ENCODE peak calls at places on chromosome 14, in five cellular contexts. One of them, this sample, is unnamed.

GRCh38 chr14:99679543-99679942 is 4.6 kb upstream of the CYP46A1 start:
- DNase-seq in right atrium auricular region: no peak
- DNase-seq in nephron progenitor cell: no peak
- DNase-seq in lower leg skin: no peak
- DNase-seq in GM13977: no peak
- DNase-seq in this sample: no peak

GRCh38 chr14:65446159-65446558 is 33.6 kb downstream of the FUT8 start:
- DNase-seq in nephron progenitor cell: no peak
- DNase-seq in lower leg skin: no peak
- DNase-seq in right atrium auricular region: no peak
- DNase-seq in GM13977: no peak
- DNase-seq in this sample: no peak

GRCh38 chr14:99671230-99672224 is 12.6 kb upstream of the CYP46A1 start:
- DNase-seq in nephron progenitor cell: no peak
- DNase-seq in GM13977: no peak
- DNase-seq in right atrium auricular region: no peak
- DNase-seq in lower leg skin: no peak
- DNase-seq in this sample: no peak

GRCh38 chr14:51938137-51938536 is 51.2 kb upstream of the RTRAF start:
- DNase-seq in GM13977: no peak
- DNase-seq in nephron progenitor cell: no peak
- DNase-seq in lower leg skin: no peak
- DNase-seq in right atrium auricular region: no peak
- DNase-seq in this sample: no peak

GRCh38 chr14:72443991-72444431 is 449.9 kb downstream of the DPF3 start:
- DNase-seq in right atrium auricular region: no peak
- DNase-seq in lower leg skin: no peak
- DNase-seq in nephron progenitor cell: no peak
- DNase-seq in GM13977: peak
- DNase-seq in this sample: no peak

GRCh38 chr14:104214819-104215218 is 76.4 kb downstream of the KIF26A start:
- DNase-seq in lower leg skin: no peak
- DNase-seq in GM13977: no peak
- DNase-seq in nephron progenitor cell: no peak
- DNase-seq in right atrium auricular region: no peak
- DNase-seq in this sample: no peak

GRCh38 chr14:61438860-61439765 is 117.7 kb downstream of the PRKCH start:
- DNase-seq in GM13977: peak
- DNase-seq in nephron progenitor cell: no peak
- DNase-seq in lower leg skin: peak
- DNase-seq in right atrium auricular region: peak
- DNase-seq in this sample: no peak

GRCh38 chr14:53542692-53543091 is 389.6 kb upstream of the DDHD1 start:
- DNase-seq in nephron progenitor cell: no peak
- DNase-seq in right atrium auricular region: no peak
- DNase-seq in GM13977: no peak
- DNase-seq in lower leg skin: no peak
- DNase-seq in this sample: no peak

GRCh38 chr14:33754264-33754663 is 196.6 kb downstream of the EGLN3 start:
- DNase-seq in lower leg skin: no peak
- DNase-seq in right atrium auricular region: no peak
- DNase-seq in nephron progenitor cell: no peak
- DNase-seq in GM13977: no peak
- DNase-seq in this sample: no peak

GRCh38 chr14:74863274-74863673 is 12.7 kb downstream of the PROX2 start:
- DNase-seq in nephron progenitor cell: no peak
- DNase-seq in GM13977: no peak
- DNase-seq in right atrium auricular region: no peak
- DNase-seq in lower leg skin: no peak
- DNase-seq in this sample: no peak

GRCh38 chr14:74763803-74764531 is 851 bp downstream of the YLPM1 start:
- DNase-seq in right atrium auricular region: no peak
- DNase-seq in GM13977: no peak
- DNase-seq in nephron progenitor cell: peak
- DNase-seq in lower leg skin: peak
- DNase-seq in this sample: no peak

GRCh38 chr14:99655521-99655920 is 10.6 kb downstream of the HHIPL1 start:
- DNase-seq in nephron progenitor cell: no peak
- DNase-seq in lower leg skin: no peak
- DNase-seq in GM13977: no peak
- DNase-seq in right atrium auricular region: no peak
- DNase-seq in this sample: no peak

GRCh38 chr14:78141590-78141989 is 28.6 kb upstream of the NRXN3 start:
- DNase-seq in GM13977: no peak
- DNase-seq in lower leg skin: no peak
- DNase-seq in nephron progenitor cell: no peak
- DNase-seq in right atrium auricular region: no peak
- DNase-seq in this sample: no peak
- TF ChIP-seq CTCF in GM13977: no peak
- TF ChIP-seq CTCF in lower leg skin: no peak
- TF ChIP-seq CTCF in nephron progenitor cell: no peak
- TF ChIP-seq CTCF in right atrium auricular region: no peak
- TF ChIP-seq CTCF in this sample: no peak

DNA sequence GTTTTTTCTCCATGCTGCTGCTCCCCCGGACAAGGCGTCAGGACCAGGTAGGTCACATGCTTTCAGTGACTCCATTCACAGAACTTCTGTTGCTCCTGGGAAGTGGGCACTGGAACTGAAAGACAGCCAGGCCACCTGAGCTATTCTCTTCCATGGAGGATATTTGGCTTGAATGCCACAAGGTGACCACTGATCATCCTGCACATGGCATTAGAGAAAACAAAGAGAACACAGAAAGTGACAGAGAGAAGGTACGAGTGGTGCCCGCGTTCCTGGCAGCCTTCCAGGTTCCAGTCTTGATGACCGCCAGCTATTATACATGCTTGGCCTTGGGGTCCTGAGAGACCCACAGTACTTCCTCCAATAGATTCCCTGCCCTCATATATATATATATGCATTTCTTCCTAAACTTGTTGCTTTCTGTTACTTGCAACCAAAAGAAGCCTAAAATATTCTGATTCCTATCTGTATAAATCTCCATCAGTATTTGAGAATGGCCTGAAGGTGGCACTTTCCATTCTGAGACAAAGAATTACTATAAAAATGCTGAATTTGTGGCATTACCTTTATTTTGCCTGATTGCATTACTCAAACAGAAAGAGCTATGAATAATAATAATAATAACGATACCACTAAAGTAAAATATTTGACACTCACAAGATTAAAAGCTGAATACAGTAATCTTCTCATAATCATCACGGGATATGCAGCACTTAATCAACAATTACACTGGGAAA is 174.9 kb downstream of the FOXN3 start:
- DNase-seq in lower leg skin: no peak
- DNase-seq in GM13977: no peak
- DNase-seq in nephron progenitor cell: no peak
- DNase-seq in right atrium auricular region: no peak
- DNase-seq in this sample: no peak
- TF ChIP-seq CTCF in lower leg skin: no peak
- TF ChIP-seq CTCF in GM13977: no peak
- TF ChIP-seq CTCF in nephron progenitor cell: no peak
- TF ChIP-seq CTCF in right atrium auricular region: no peak
- TF ChIP-seq CTCF in this sample: no peak

DNA sequence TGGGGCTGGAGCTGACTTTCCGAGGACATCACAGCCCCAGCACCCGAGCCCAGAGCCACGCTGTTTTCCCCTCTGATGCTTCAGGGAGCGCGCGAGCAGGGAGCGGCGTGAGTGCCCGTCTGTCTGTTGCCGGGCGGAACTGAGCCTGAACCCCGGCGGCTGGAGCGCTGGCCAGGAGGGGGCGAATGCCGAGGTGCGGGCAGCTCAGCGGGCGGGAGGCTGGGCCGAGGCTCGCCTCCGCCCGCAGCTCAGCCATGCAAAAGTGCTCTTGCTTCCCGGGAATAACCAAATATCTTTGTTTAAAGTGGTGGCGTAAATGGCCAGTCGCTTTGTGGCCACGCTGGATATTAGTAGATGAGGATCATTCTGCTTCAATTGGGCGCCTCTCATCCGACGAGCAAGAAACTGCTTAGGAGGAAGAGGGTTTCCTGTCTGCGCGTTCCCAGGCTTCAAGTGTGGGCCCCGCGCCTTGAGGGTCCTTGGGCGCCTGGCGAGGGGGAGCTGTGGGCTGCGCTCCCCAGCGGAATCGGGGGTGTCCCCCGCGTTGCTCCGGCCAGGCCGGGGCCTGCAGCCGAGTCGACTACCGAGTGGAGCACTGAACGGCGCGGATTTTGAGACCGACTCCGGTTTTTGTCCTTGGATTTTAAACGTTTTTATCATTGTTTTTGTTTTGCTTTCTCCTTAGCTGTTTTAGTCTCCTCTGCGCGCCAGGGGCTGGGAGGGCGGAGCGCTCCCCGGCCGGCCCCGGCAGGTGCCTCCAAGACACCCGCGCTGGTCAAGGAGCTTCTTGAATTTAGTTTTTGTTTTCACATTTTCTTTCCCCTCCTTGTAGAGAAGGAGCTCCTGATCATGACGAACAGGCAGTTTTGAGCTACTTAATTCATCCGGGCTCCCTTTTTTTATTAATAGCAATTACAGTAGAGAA is 831 bp upstream of the NKX2-1 start:
- DNase-seq in nephron progenitor cell: peak
- DNase-seq in lower leg skin: no peak
- DNase-seq in right atrium auricular region: no peak
- DNase-seq in GM13977: peak
- DNase-seq in this sample: no peak
- TF ChIP-seq CTCF in nephron progenitor cell: peak
- TF ChIP-seq CTCF in lower leg skin: no peak
- TF ChIP-seq CTCF in right atrium auricular region: peak
- TF ChIP-seq CTCF in GM13977: peak
- TF ChIP-seq CTCF in this sample: peak

DNA sequence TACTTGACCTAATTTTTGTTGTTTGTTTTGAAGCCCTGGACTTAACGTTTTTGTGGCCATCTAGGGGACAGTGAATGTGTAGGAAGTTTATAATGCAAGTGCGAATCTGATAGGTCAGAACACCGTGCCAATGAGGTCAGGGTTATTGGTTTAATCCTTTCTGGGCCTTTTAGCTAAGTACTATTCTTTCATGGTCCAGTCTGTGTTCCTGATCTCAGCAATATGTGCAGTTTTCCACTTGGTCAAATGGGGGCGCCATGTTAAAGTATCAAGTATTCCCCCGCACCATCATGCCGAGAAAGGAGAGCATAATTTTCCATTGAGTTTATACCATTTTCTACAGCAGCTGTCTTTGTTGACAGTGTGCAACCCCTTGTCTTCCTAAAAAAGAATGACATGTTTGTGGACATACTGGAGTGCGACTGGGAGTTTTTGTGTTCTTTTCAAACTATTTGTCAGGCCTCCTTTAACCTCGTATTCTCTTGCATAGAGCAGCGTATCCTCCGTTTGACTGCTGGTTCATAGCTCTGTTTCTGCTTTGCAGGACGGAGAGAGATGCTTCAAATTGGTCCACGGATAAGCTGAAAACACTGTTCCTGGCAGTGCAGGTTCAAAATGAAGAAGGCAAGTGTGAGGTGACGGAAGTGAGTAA is 1.3 kb downstream of the AHSA1 start:
- DNase-seq in GM13977: peak
- DNase-seq in right atrium auricular region: peak
- DNase-seq in lower leg skin: peak
- DNase-seq in nephron progenitor cell: peak
- DNase-seq in this sample: no peak
- TF ChIP-seq CTCF in GM13977: peak
- TF ChIP-seq CTCF in right atrium auricular region: peak
- TF ChIP-seq CTCF in lower leg skin: no peak
- TF ChIP-seq CTCF in nephron progenitor cell: peak
- TF ChIP-seq CTCF in this sample: peak

GRCh38 chr14:91945776-91946305 is 1.7 kb downstream of the FBLN5 start:
- DNase-seq in lower leg skin: no peak
- DNase-seq in GM13977: no peak
- DNase-seq in right atrium auricular region: peak
- DNase-seq in nephron progenitor cell: no peak
- DNase-seq in this sample: no peak
- TF ChIP-seq CTCF in lower leg skin: no peak
- TF ChIP-seq CTCF in GM13977: no peak
- TF ChIP-seq CTCF in right atrium auricular region: no peak
- TF ChIP-seq CTCF in nephron progenitor cell: no peak
- TF ChIP-seq CTCF in this sample: no peak

GRCh38 chr14:38210587-38211257 is 3.0 kb downstream of the SSTR1 start:
- DNase-seq in lower leg skin: no peak
- DNase-seq in right atrium auricular region: no peak
- DNase-seq in GM13977: peak
- DNase-seq in nephron progenitor cell: peak
- DNase-seq in this sample: no peak
- TF ChIP-seq CTCF in lower leg skin: no peak
- TF ChIP-seq CTCF in right atrium auricular region: no peak
- TF ChIP-seq CTCF in GM13977: no peak
- TF ChIP-seq CTCF in nephron progenitor cell: no peak
- TF ChIP-seq CTCF in this sample: no peak

GRCh38 chr14:59252772-59253500 is 64.5 kb downstream of the DAAM1 start:
- DNase-seq in nephron progenitor cell: no peak
- DNase-seq in right atrium auricular region: no peak
- DNase-seq in lower leg skin: no peak
- DNase-seq in GM13977: no peak
- DNase-seq in this sample: no peak

GRCh38 chr14:59253527-59253926 is 65.1 kb downstream of the DAAM1 start:
- DNase-seq in right atrium auricular region: no peak
- DNase-seq in nephron progenitor cell: no peak
- DNase-seq in GM13977: no peak
- DNase-seq in lower leg skin: no peak
- DNase-seq in this sample: no peak

GRCh38 chr14:59251811-59252771 is 63.6 kb downstream of the DAAM1 start:
- DNase-seq in nephron progenitor cell: no peak
- DNase-seq in right atrium auricular region: no peak
- DNase-seq in lower leg skin: no peak
- DNase-seq in GM13977: no peak
- DNase-seq in this sample: no peak

GRCh38 chr14:59254911-59255545 is 66.6 kb downstream of the DAAM1 start:
- DNase-seq in nephron progenitor cell: no peak
- DNase-seq in right atrium auricular region: peak
- DNase-seq in GM13977: no peak
- DNase-seq in lower leg skin: peak
- DNase-seq in this sample: no peak

DNA sequence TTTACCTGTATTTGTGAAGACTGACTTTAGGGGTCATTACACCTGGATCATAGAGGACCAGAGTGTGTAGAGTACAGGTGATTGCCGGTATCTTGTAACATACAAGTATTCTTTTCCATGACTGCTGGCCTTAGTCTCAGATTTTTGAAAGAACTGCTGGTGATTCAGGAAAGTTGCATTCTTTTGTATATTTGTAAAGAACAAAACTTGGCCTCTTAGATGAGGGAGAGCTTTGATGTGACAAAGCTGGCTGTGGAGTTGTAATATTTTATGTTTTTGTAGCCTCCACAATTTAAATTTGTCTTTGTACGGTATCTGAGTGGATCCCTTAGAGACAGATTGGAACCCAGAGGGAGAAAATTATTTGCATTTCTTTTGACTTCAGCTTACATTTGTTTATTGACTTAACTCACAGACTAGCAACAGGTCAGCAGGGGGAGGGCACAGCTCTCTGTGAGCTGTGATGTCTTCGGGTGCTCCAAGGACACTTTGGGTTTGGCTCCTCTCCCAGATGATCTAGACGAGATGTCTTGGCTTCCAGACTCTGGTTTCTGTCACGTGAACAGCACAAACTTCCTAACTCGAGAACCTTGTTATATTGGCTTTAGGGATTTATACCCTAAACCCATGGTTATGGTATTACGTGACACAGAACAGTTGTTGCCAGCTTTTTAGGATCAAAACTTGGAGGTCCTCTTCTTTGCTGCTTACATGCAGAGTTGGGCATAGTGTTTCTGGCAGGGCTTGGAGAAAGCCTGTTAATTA is 65.9 kb downstream of the DAAM1 start:
- DNase-seq in nephron progenitor cell: no peak
- DNase-seq in GM13977: no peak
- DNase-seq in right atrium auricular region: peak
- DNase-seq in lower leg skin: peak
- DNase-seq in this sample: no peak
- TF ChIP-seq CTCF in nephron progenitor cell: no peak
- TF ChIP-seq CTCF in GM13977: no peak
- TF ChIP-seq CTCF in right atrium auricular region: peak
- TF ChIP-seq CTCF in lower leg skin: no peak
- TF ChIP-seq CTCF in this sample: no peak

This sample was measured in type B pancreatic cell.